ENCODE peak calls at places on chromosome 5, in six cellular contexts. R, X, A, M, U and G are unnamed samples.
A peak's percentile ranks its signal among the peaks of the same experiment; 100 is the strongest.

GRCh38 chr5:132237670-132238069 is 10.0 kb upstream of the P4HA2 start:
- DNase-seq in R (no peak), X (no peak), A (no peak), M (no peak), U (no peak), G (no peak)

GRCh38 chr5:7886849-7887460 is 18.0 kb downstream of the MTRR start:
- DNase-seq in R (peak; percentile 60), X (no peak), A (no peak), M (no peak), U (no peak), G (no peak)

GRCh38 chr5:163115011-163115410 is 322.4 kb upstream of the CCNG1 start:
- DNase-seq in R (no peak), X (no peak), A (no peak), M (no peak), U (no peak), G (no peak)

GRCh38 chr5:98454904-98455303 is 318.6 kb upstream of the RGMB start:
- DNase-seq in R (peak; percentile 94), X (no peak), A (peak; percentile 72), M (no peak), U (no peak), G (no peak)

GRCh38 chr5:80061005-80061404 is 25.9 kb downstream of the THBS4 start:
- DNase-seq in R (no peak), X (no peak), A (no peak), M (no peak), U (no peak), G (no peak)

GRCh38 chr5:123785160-123786001 is 273.4 kb downstream of the CSNK1G3 start:
- DNase-seq in R (peak; percentile 86), X (no peak), A (no peak), M (no peak), U (no peak), G (no peak)

GRCh38 chr5:131382407-131383395 is 118.8 kb downstream of the CDC42SE2 start:
- DNase-seq in R (peak; percentile 45), X (no peak), A (peak; percentile 58), M (peak; percentile 79), U (no peak), G (peak; percentile 50)

GRCh38 chr5:67476531-67476930 is 279.9 kb upstream of the CD180 start:
- DNase-seq in R (peak; percentile 19), X (no peak), A (no peak), M (peak; percentile 17), U (no peak), G (no peak)

GRCh38 chr5:41433552-41434181 is 76.7 kb downstream of the PLCXD3 start:
- DNase-seq in R (no peak), X (no peak), A (no peak), M (no peak), U (peak; percentile 47), G (no peak)

GRCh38 chr5:133565993-133566392 is 46.3 kb downstream of the FSTL4 start:
- DNase-seq in R (peak; percentile 14), X (no peak), A (no peak), M (no peak), U (no peak), G (no peak)

GRCh38 chr5:111144352-111144930 is 52.3 kb downstream of the WDR36 start:
- DNase-seq in R (peak; percentile 26), X (no peak), A (no peak), M (no peak), U (no peak), G (no peak)

GRCh38 chr5:5179079-5179478 is 38.9 kb downstream of the ADAMTS16 start:
- DNase-seq in R (no peak), X (no peak), A (no peak), M (no peak), U (no peak), G (no peak)

GRCh38 chr5:149581931-149582768 is 852 bp downstream of the ARHGEF37 start:
- DNase-seq in R (peak; percentile 15), X (no peak), A (no peak), M (no peak), U (peak; percentile 58), G (no peak)

GRCh38 chr5:56487528-56488115 is 254.5 kb upstream of the ANKRD55 start:
- DNase-seq in R (no peak), X (no peak), A (no peak), M (no peak), U (no peak), G (no peak)

GRCh38 chr5:67206381-67207328 is 10.1 kb upstream of the CD180 start:
- DNase-seq in R (peak; percentile 98), X (peak; percentile 66), A (peak; percentile 96), M (peak; percentile 86), U (no peak), G (peak; percentile 89)

GRCh38 chr5:110414360-110414759 is 312.1 kb downstream of the TMEM232 start:
- DNase-seq in R (peak; percentile 19), X (no peak), A (no peak), M (no peak), U (no peak), G (no peak)

GRCh38 chr5:93607367-93608258 is 24.6 kb downstream of the NR2F1 start:
- DNase-seq in R (peak; percentile 89), X (no peak), A (no peak), M (no peak), U (peak; percentile 76), G (no peak)

GRCh38 chr5:159814810-159815585 is 101.3 kb upstream of the ADRA1B start:
- DNase-seq in R (no peak), X (no peak), A (no peak), M (no peak), U (no peak), G (no peak)

GRCh38 chr5:180609817-180610550 is 18.7 kb upstream of the SCGB3A1 start:
- DNase-seq in R (no peak), X (no peak), A (no peak), M (no peak), U (no peak), G (no peak)

GRCh38 chr5:76855961-76856360 is 6.1 kb downstream of the S100Z start:
- DNase-seq in R (no peak), X (no peak), A (no peak), M (peak; percentile 22), U (no peak), G (no peak)

GRCh38 chr5:6603643-6604042 is 29.2 kb downstream of the NSUN2 start:
- DNase-seq in R (no peak), X (no peak), A (no peak), M (no peak), U (no peak), G (no peak)

GRCh38 chr5:10291736-10292135 is 16.0 kb downstream of the CMBL start:
- DNase-seq in R (no peak), X (no peak), A (no peak), M (no peak), U (no peak), G (no peak)

GRCh38 chr5:71482132-71482531 is 26.7 kb downstream of the BDP1 start:
- DNase-seq in R (peak; percentile 56), X (no peak), A (no peak), M (no peak), U (no peak), G (no peak)

DNA sequence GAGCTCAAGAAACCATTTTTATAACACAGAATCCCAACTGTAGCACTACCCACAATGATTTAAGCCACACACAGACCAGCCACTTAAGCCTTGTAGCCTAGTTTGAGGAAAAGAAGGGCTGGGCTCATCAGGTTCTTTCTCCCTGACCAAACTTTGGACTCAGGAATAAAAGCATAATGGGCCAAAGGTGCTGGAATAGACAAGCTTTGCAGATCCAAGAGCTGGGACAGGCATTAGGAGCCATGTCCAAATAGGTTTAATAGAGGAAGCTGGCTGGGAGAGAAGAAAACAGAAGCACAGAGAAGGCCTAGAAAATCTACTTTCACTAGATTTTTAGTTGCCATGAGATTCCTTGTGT is 38.1 kb downstream of the CNOT8 start:
- DNase-seq in R (no peak), X (no peak), A (no peak), M (no peak), U (no peak), G (no peak)
- H3K36me3 ChIP-seq in R (peaks cover 9% of the 10 kb centered on the region), X (peaks cover 22% of the 10 kb centered on the region), A (peaks cover 27% of the 10 kb centered on the region), M (peaks cover 42% of the 10 kb centered on the region), U (peaks cover 30% of the 10 kb centered on the region), G (peaks cover 41% of the 10 kb centered on the region)

GRCh38 chr5:150836703-150837102 is 9.6 kb upstream of the IRGM start:
- DNase-seq in R (no peak), X (no peak), A (no peak), M (no peak), U (peak; percentile 49), G (no peak)

DNA sequence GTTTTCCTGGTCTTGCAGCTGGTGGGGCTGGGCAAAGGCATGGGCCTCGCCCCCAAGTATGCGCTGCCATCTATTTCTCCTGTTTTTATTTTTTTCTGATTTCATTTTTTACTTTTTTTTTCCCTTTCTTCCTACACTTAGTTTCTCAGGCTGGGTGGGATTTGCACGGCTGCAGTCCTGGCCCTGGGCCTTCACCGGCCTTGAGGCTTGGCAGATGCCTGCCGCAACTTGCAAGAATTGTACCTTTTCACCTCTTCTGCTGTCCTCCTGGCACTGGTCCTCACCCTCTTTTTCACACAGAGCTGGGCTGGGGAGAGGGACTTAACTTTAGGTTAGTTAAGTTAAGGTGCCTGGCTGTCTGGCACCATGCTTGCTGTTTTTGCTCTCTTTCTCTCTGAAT is 10.3 kb upstream of the IRGM start:
- DNase-seq in R (no peak), X (no peak), A (no peak), M (no peak), U (no peak), G (no peak)
- H3K9me3 ChIP-seq in R (no peaks in the 10 kb centered on the region), X (no peaks in the 10 kb centered on the region), A (peaks cover 12% of the 10 kb centered on the region), M (no peaks in the 10 kb centered on the region), U (no peaks in the 10 kb centered on the region), G (peaks cover 4% of the 10 kb centered on the region)

GRCh38 chr5:68673451-68674180 is 420.2 kb upstream of the SLC30A5 start:
- DNase-seq in R (no peak), X (no peak), A (no peak), M (no peak), U (no peak), G (no peak)
- H3K4me1 ChIP-seq in R (no peaks in the 10 kb centered on the region), X (no peaks in the 10 kb centered on the region), A (no peaks in the 10 kb centered on the region), M (no peaks in the 10 kb centered on the region), U (no peaks in the 10 kb centered on the region), G (no peaks in the 10 kb centered on the region)

GRCh38 chr5:1514027-1514818 is 9.5 kb downstream of the LPCAT1 start:
- DNase-seq in R (no peak), X (peak; percentile 27), A (no peak), M (no peak), U (no peak), G (peak; percentile 8)

GRCh38 chr5:1515311-1515920 is 8.3 kb downstream of the LPCAT1 start:
- DNase-seq in R (no peak), X (peak; percentile 27), A (no peak), M (no peak), U (no peak), G (no peak)

GRCh38 chr5:1511651-1512540 is 11.9 kb downstream of the LPCAT1 start:
- DNase-seq in R (peak; percentile 37), X (peak; percentile 28), A (no peak), M (no peak), U (peak; percentile 45), G (peak; percentile 5)

GRCh38 chr5:1512541-1513291 is 11.0 kb downstream of the LPCAT1 start:
- DNase-seq in R (no peak), X (peak; percentile 28), A (no peak), M (no peak), U (peak; percentile 43), G (peak; percentile 4)

GRCh38 chr5:1513326-1514026 is 10.3 kb downstream of the LPCAT1 start:
- DNase-seq in R (no peak), X (peak; percentile 29), A (no peak), M (no peak), U (no peak), G (peak; percentile 0)
- H3K36me3 ChIP-seq in R (peaks cover 23% of the 10 kb centered on the region), X (peaks cover 36% of the 10 kb centered on the region), A (no peaks in the 10 kb centered on the region), M (peaks cover 10% of the 10 kb centered on the region), U (peaks cover 6% of the 10 kb centered on the region), G (no peaks in the 10 kb centered on the region)